ENCODE peak calls at places on chromosomes 16 and 17, in eight cellular contexts. S is heart right ventricle, K is D721Med, L is WERI-Rb-1, W is right atrium auricular region, V is lung, N is breast epithelium, G is fibroblast of mammary gland. A is an unnamed sample.

GRCh38 chr17:51228177-51228576 is 31.7 kb downstream of the MBTD1 start:
- DNase-seq in S (no peak), K (no peak), L (no peak), W (no peak), V (no peak), N (no peak), G (peak; percentile 68), A (peak; percentile 23)

GRCh38 chr16:78096386-78096785 is 3.1 kb upstream of the WWOX start:
- DNase-seq in S (no peak), K (no peak), L (no peak), W (no peak), V (no peak), N (no peak), G (peak; percentile 33), A (peak; percentile 66)

GRCh38 chr16:1556254-1556653 is 22.8 kb downstream of the TMEM204 start:
- DNase-seq in S (no peak), K (no peak), L (no peak), W (no peak), V (no peak), N (no peak), G (no peak), A (no peak)

GRCh38 chr17:8921147-8921546 is 44.4 kb downstream of the PIK3R5 start:
- DNase-seq in S (no peak), K (no peak), L (no peak), W (no peak), V (no peak), N (no peak), G (no peak), A (no peak)

GRCh38 chr17:72456026-72456569 is 335.3 kb downstream of the SOX9 start:
- DNase-seq in S (no peak), K (no peak), L (no peak), W (no peak), V (no peak), N (no peak), G (peak; percentile 40), A (peak; percentile 51)

GRCh38 chr17:63525190-63525946 is 2.2 kb downstream of the KCNH6 start:
- DNase-seq in S (no peak), K (no peak), L (peak; percentile 64), W (no peak), V (no peak), N (no peak), G (peak; percentile 10), A (no peak)

GRCh38 chr17:45092932-45093430 is 31.9 kb downstream of the NMT1 start:
- DNase-seq in S (peak; percentile 74), K (no peak), L (no peak), W (peak; percentile 95), V (peak; percentile 84), N (peak; percentile 82), G (peak; percentile 98), A (peak; percentile 96)

GRCh38 chr17:80187090-80187489 is 17.3 kb downstream of the CARD14 start:
- DNase-seq in S (no peak), K (no peak), L (no peak), W (peak; percentile 61), V (no peak), N (no peak), G (peak; percentile 76), A (peak; percentile 81)

GRCh38 chr16:26453215-26453614 is 613.5 kb upstream of the C16orf82 start:
- DNase-seq in S (no peak), K (no peak), L (no peak), W (no peak), V (no peak), N (no peak), G (no peak), A (no peak)

GRCh38 chr16:2831203-2831602 is 1.1 kb downstream of the ZG16B start:
- DNase-seq in S (no peak), K (no peak), L (no peak), W (no peak), V (no peak), N (no peak), G (no peak), A (no peak)

GRCh38 chr16:2829501-2830354 is at the start of gene ZG16B:
- DNase-seq in S (no peak), K (no peak), L (no peak), W (no peak), V (no peak), N (peak; percentile 68), G (no peak), A (no peak)

GRCh38 chr16:2828521-2828840 is 1.6 kb upstream of the ZG16B start:
- DNase-seq in S (no peak), K (no peak), L (no peak), W (no peak), V (no peak), N (no peak), G (no peak), A (no peak)

GRCh38 chr16:2828876-2829430 is 1.1 kb upstream of the ZG16B start:
- DNase-seq in S (no peak), K (no peak), L (peak; percentile 52), W (no peak), V (no peak), N (no peak), G (no peak), A (no peak)

DNA sequence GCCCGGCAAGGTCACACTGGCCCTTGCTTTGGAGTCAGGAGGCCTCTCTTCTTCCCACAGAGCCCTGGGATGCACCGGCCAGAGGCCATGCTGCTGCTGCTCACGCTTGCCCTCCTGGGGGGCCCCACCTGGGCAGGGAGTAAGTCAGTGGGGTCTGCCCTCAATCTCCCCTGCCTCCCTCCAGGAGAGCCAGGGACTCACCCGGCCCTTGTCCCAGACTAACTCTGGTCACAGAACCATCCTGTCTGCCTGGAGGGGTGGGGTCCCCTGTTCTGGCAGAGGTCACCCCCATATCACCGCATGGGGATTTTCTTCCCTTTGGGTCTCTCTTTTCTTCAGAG is 222 bp downstream of the ZG16B start:
- DNase-seq in S (no peak), K (no peak), L (no peak), W (no peak), V (no peak), N (no peak), G (no peak), A (no peak)
- TF ChIP-seq CTCF in S (no peak), K (no peak), L (no peak), W (no peak), V (no peak), N (no peak), G (no peak), A (no peak)

GRCh38 chr17:28399808-28400207 is 6.2 kb downstream of the SLC46A1 start:
- DNase-seq in S (no peak), K (no peak), L (no peak), W (no peak), V (no peak), N (no peak), G (no peak), A (no peak)
- TF ChIP-seq CTCF in S (no peak), K (no peak), L (no peak), W (no peak), V (no peak), N (no peak), G (no peak), A (no peak)

GRCh38 chr17:82876602-82877391 is 37.0 kb upstream of the ZNF750 start:
- DNase-seq in S (peak; percentile 77), K (no peak), L (peak; percentile 65), W (peak; percentile 91), V (peak; percentile 87), N (peak; percentile 85), G (peak; percentile 87), A (peak; percentile 80)
- TF ChIP-seq CTCF in S (peak; percentile 13), K (no peak), L (peak; percentile 46), W (peak; percentile 59), V (no peak), N (peak; percentile 59), G (peak; percentile 64), A (peak; percentile 77)

DNA sequence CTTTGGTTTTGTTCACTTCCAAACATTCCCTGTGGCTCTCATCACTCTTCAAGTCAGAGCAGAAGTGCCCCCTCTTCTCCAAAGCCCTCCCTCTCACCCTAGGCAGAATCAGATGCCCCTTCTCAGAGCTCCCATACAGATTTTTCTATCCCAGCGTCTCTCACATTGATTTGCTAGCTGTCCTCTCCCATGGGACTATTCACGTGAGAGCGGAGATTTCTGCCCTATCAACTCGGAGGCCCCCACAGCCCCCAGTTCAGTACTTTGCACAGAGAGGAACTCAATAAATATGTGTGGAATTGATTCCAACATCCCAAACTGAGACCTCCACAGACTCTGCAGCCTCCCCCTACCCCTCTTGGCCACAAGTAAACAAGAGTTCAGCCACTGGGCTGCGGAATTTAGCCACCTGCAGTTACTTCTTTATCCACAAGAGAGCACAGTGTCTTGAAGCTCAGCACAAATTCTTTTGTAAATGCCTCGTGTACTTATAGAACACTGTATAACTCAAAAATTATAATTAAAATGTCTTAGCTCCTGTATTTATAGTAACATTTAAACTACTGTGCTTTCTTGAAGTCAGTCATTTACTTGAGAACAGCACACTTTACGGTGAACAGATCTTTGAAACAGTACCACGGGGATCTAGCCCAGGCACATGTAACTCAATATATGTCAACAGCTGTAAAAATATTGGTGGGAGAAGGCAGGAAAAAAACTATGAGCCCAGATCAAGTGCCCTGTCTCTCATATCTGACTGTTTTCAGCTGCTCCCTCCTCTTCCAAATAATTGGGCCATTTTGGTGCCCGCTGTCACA is 182.9 kb downstream of the C16orf78 start:
- DNase-seq in S (no peak), K (no peak), L (peak; percentile 47), W (no peak), V (no peak), N (no peak), G (peak; percentile 21), A (peak; percentile 4)
- TF ChIP-seq CTCF in S (peak; percentile 18), K (peak; percentile 65), L (peak; percentile 66), W (peak; percentile 66), V (no peak), N (peak; percentile 29), G (peak; percentile 19), A (peak; percentile 15)